ENCODE peak calls at places on chromosomes 12 and 14, in nine cellular contexts. One of them, this sample, is unnamed.

GRCh38 chr12:71046215-71046614 is 111.6 kb downstream of the TSPAN8 start:
- DNase-seq in ovary: no peak
- DNase-seq in IMR-90: peak; percentile 2
- DNase-seq in right lobe of liver: no peak
- DNase-seq in esophagus squamous epithelium: no peak
- DNase-seq in spleen: no peak
- DNase-seq in A549: peak; percentile 20
- DNase-seq in HepG2: no peak
- DNase-seq in suprapubic skin: no peak
- DNase-seq in this sample: no peak

GRCh38 chr14:28608438-28608837 is 158.1 kb upstream of the FOXG1 start:
- DNase-seq in ovary: no peak
- DNase-seq in HepG2: no peak
- DNase-seq in spleen: no peak
- DNase-seq in A549: no peak
- DNase-seq in IMR-90: no peak
- DNase-seq in esophagus squamous epithelium: no peak
- DNase-seq in suprapubic skin: no peak
- DNase-seq in right lobe of liver: no peak
- DNase-seq in this sample: no peak

GRCh38 chr12:19382111-19382526 is 57.2 kb upstream of the AEBP2 start:
- DNase-seq in suprapubic skin: peak; percentile 23
- DNase-seq in right lobe of liver: no peak
- DNase-seq in A549: peak; percentile 88
- DNase-seq in esophagus squamous epithelium: no peak
- DNase-seq in HepG2: peak; percentile 9
- DNase-seq in IMR-90: peak; percentile 93
- DNase-seq in spleen: peak; percentile 32
- DNase-seq in ovary: no peak
- DNase-seq in this sample: no peak

GRCh38 chr12:3117628-3118027 is 40.4 kb downstream of the TSPAN9 start:
- DNase-seq in HepG2: no peak
- DNase-seq in IMR-90: peak; percentile 93
- DNase-seq in ovary: no peak
- DNase-seq in esophagus squamous epithelium: no peak
- DNase-seq in right lobe of liver: no peak
- DNase-seq in suprapubic skin: no peak
- DNase-seq in A549: no peak
- DNase-seq in spleen: no peak
- DNase-seq in this sample: no peak

GRCh38 chr12:9047105-9047504 is 57.8 kb downstream of the KLRG1 start:
- DNase-seq in IMR-90: no peak
- DNase-seq in right lobe of liver: no peak
- DNase-seq in ovary: no peak
- DNase-seq in A549: no peak
- DNase-seq in spleen: no peak
- DNase-seq in suprapubic skin: no peak
- DNase-seq in HepG2: no peak
- DNase-seq in esophagus squamous epithelium: no peak
- DNase-seq in this sample: no peak

GRCh38 chr12:49413796-49414195 is 46.5 kb downstream of the SPATS2 start:
- DNase-seq in IMR-90: peak; percentile 25
- DNase-seq in suprapubic skin: no peak
- DNase-seq in A549: no peak
- DNase-seq in HepG2: no peak
- DNase-seq in spleen: no peak
- DNase-seq in esophagus squamous epithelium: no peak
- DNase-seq in ovary: no peak
- DNase-seq in right lobe of liver: no peak
- DNase-seq in this sample: no peak

GRCh38 chr14:54194501-54194900 is 202.3 kb upstream of the CDKN3 start:
- DNase-seq in right lobe of liver: no peak
- DNase-seq in ovary: no peak
- DNase-seq in HepG2: no peak
- DNase-seq in suprapubic skin: no peak
- DNase-seq in IMR-90: no peak
- DNase-seq in esophagus squamous epithelium: no peak
- DNase-seq in spleen: no peak
- DNase-seq in A549: no peak
- DNase-seq in this sample: no peak

GRCh38 chr14:54686219-54686870 is 119.4 kb downstream of the SAMD4A start:
- DNase-seq in right lobe of liver: no peak
- DNase-seq in A549: peak; percentile 23
- DNase-seq in HepG2: no peak
- DNase-seq in esophagus squamous epithelium: no peak
- DNase-seq in suprapubic skin: no peak
- DNase-seq in ovary: peak; percentile 58
- DNase-seq in IMR-90: peak; percentile 91
- DNase-seq in spleen: no peak
- DNase-seq in this sample: peak; percentile 50

GRCh38 chr12:65656904-65657351 is 167.4 kb upstream of the HMGA2 start:
- DNase-seq in suprapubic skin: no peak
- DNase-seq in right lobe of liver: no peak
- DNase-seq in spleen: no peak
- DNase-seq in A549: peak; percentile 66
- DNase-seq in IMR-90: peak; percentile 99
- DNase-seq in HepG2: no peak
- DNase-seq in ovary: no peak
- DNase-seq in esophagus squamous epithelium: no peak
- DNase-seq in this sample: no peak

GRCh38 chr12:65327207-65328076 is 49.0 kb downstream of the MSRB3 start:
- DNase-seq in HepG2: peak; percentile 97
- DNase-seq in right lobe of liver: no peak
- DNase-seq in A549: no peak
- DNase-seq in spleen: no peak
- DNase-seq in suprapubic skin: no peak
- DNase-seq in IMR-90: peak; percentile 91
- DNase-seq in ovary: peak; percentile 28
- DNase-seq in esophagus squamous epithelium: no peak
- DNase-seq in this sample: peak; percentile 50

GRCh38 chr12:101939856-101940265 is 62.5 kb downstream of the DRAM1 start:
- DNase-seq in ovary: peak; percentile 36
- DNase-seq in IMR-90: peak; percentile 83
- DNase-seq in A549: peak; percentile 71
- DNase-seq in esophagus squamous epithelium: no peak
- DNase-seq in suprapubic skin: no peak
- DNase-seq in HepG2: peak; percentile 60
- DNase-seq in right lobe of liver: peak; percentile 51
- DNase-seq in spleen: no peak
- DNase-seq in this sample: peak; percentile 23

GRCh38 chr12:131487379-131488129 is 223.3 kb upstream of the SFSWAP start:
- DNase-seq in spleen: no peak
- DNase-seq in HepG2: no peak
- DNase-seq in right lobe of liver: no peak
- DNase-seq in suprapubic skin: no peak
- DNase-seq in IMR-90: no peak
- DNase-seq in ovary: peak; percentile 45
- DNase-seq in esophagus squamous epithelium: no peak
- DNase-seq in A549: peak; percentile 16
- DNase-seq in this sample: no peak

GRCh38 chr14:91417983-91418386 is 365 bp upstream of the CCDC88C start:
- DNase-seq in A549: peak; percentile 72
- DNase-seq in ovary: no peak
- DNase-seq in esophagus squamous epithelium: no peak
- DNase-seq in spleen: no peak
- DNase-seq in right lobe of liver: peak; percentile 59
- DNase-seq in HepG2: peak; percentile 39
- DNase-seq in suprapubic skin: no peak
- DNase-seq in IMR-90: no peak
- DNase-seq in this sample: no peak

GRCh38 chr14:77007975-77008421 is 20.5 kb downstream of the IRF2BPL start:
- DNase-seq in HepG2: no peak
- DNase-seq in right lobe of liver: peak; percentile 99
- DNase-seq in esophagus squamous epithelium: no peak
- DNase-seq in A549: no peak
- DNase-seq in ovary: no peak
- DNase-seq in IMR-90: no peak
- DNase-seq in suprapubic skin: no peak
- DNase-seq in spleen: no peak
- DNase-seq in this sample: no peak

GRCh38 chr12:27332407-27333310 is at the start of gene BMAL2:
- DNase-seq in ovary: peak; percentile 21
- DNase-seq in suprapubic skin: no peak
- DNase-seq in spleen: peak; percentile 83
- DNase-seq in HepG2: peak; percentile 20
- DNase-seq in IMR-90: peak; percentile 43
- DNase-seq in right lobe of liver: peak; percentile 55
- DNase-seq in esophagus squamous epithelium: no peak
- DNase-seq in A549: peak; percentile 29
- DNase-seq in this sample: no peak

GRCh38 chr12:121581681-121582439 is 1.0 kb upstream of the KDM2B start:
- DNase-seq in esophagus squamous epithelium: no peak
- DNase-seq in spleen: no peak
- DNase-seq in ovary: no peak
- DNase-seq in IMR-90: peak; percentile 50
- DNase-seq in A549: no peak
- DNase-seq in suprapubic skin: no peak
- DNase-seq in right lobe of liver: no peak
- DNase-seq in HepG2: no peak
- DNase-seq in this sample: no peak

GRCh38 chr14:104115691-104116543 is 22.5 kb upstream of the KIF26A start:
- DNase-seq in spleen: peak; percentile 42
- DNase-seq in IMR-90: no peak
- DNase-seq in esophagus squamous epithelium: no peak
- DNase-seq in A549: no peak
- DNase-seq in suprapubic skin: peak; percentile 79
- DNase-seq in HepG2: no peak
- DNase-seq in ovary: no peak
- DNase-seq in right lobe of liver: peak; percentile 37
- DNase-seq in this sample: no peak

GRCh38 chr14:41607966-41608663 is 1.4 kb downstream of the LRFN5 start:
- DNase-seq in HepG2: no peak
- DNase-seq in right lobe of liver: no peak
- DNase-seq in spleen: peak; percentile 58
- DNase-seq in ovary: no peak
- DNase-seq in suprapubic skin: peak; percentile 79
- DNase-seq in IMR-90: no peak
- DNase-seq in A549: no peak
- DNase-seq in esophagus squamous epithelium: no peak
- DNase-seq in this sample: no peak

DNA sequence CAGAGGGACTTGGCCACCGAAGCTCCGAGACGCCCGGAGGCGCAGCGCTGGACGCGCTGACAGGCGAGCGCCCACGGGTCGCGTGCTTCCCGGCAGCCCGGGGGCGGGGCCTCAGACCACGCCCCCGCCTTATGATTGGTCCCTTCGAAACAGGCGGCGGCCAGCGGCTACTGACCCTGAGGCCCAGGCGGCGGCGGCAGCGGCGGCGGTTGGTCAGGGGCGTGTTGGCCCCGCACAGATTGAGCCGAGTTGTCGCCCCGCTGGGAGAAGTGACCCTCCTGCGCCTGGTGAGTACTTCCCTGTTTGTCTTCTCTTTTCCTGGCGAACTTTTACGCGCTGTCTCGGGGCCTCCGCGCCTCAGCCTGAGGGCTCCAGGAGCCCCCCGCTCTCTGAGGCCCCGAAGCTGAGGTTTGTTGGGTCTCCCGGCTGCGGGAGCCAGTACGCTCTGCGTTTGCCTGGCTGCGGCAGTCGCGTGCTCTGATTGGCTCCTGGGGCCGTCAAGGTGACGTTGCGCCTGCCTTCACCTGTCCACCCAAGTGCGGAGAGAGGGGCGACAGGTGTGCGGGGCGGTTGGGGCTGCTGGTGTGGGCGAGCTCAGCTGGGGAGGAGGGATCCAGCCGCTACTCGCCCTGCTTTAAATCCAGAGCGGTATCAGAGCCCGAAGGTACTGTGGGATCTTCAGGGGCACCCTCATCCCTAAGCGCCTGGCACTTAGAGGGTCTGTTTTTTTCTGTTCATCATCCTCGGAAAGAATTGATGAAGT is at the start of gene GAS2L3:
- DNase-seq in right lobe of liver: peak; percentile 93
- DNase-seq in IMR-90: peak; percentile 79
- DNase-seq in ovary: peak; percentile 89
- DNase-seq in esophagus squamous epithelium: no peak
- DNase-seq in A549: peak; percentile 86
- DNase-seq in suprapubic skin: peak; percentile 90
- DNase-seq in HepG2: peak; percentile 83
- DNase-seq in spleen: peak; percentile 92
- DNase-seq in this sample: peak; percentile 83
- TF ChIP-seq POLR2A in right lobe of liver: peak; percentile 88
- TF ChIP-seq POLR2A in IMR-90: peak; percentile 59
- TF ChIP-seq POLR2A in ovary: peak; percentile 42
- TF ChIP-seq POLR2A in esophagus squamous epithelium: peak; percentile 46
- TF ChIP-seq POLR2A in A549: peak; percentile 58
- TF ChIP-seq POLR2A in suprapubic skin: no peak
- TF ChIP-seq POLR2A in HepG2: peak; percentile 77
- TF ChIP-seq POLR2A in spleen: peak; percentile 14
- TF ChIP-seq POLR2A in this sample: peak; percentile 95

GRCh38 chr14:61219673-61220072 is 61.5 kb downstream of the TMEM30B start:
- DNase-seq in spleen: no peak
- DNase-seq in suprapubic skin: no peak
- DNase-seq in right lobe of liver: no peak
- DNase-seq in IMR-90: peak; percentile 60
- DNase-seq in HepG2: no peak
- DNase-seq in A549: no peak
- DNase-seq in esophagus squamous epithelium: no peak
- DNase-seq in ovary: no peak
- DNase-seq in this sample: no peak
- H3K4me1 ChIP-seq in spleen: no peaks in the 10 kb centered on the region
- H3K4me1 ChIP-seq in suprapubic skin: peaks cover 6% of the 10 kb centered on the region
- H3K4me1 ChIP-seq in right lobe of liver: no peaks in the 10 kb centered on the region
- H3K4me1 ChIP-seq in IMR-90: peaks cover 26% of the 10 kb centered on the region
- H3K4me1 ChIP-seq in HepG2: no peaks in the 10 kb centered on the region
- H3K4me1 ChIP-seq in A549: no peaks in the 10 kb centered on the region
- H3K4me1 ChIP-seq in esophagus squamous epithelium: peaks cover 14% of the 10 kb centered on the region
- H3K4me1 ChIP-seq in ovary: peaks cover 2% of the 10 kb centered on the region
- H3K4me1 ChIP-seq in this sample: no peaks in the 10 kb centered on the region

GRCh38 chr14:35292051-35292769 is at the start of gene PSMA6:
- DNase-seq in suprapubic skin: peak; percentile 98
- DNase-seq in ovary: peak; percentile 98
- DNase-seq in IMR-90: peak; percentile 99
- DNase-seq in HepG2: peak; percentile 100
- DNase-seq in spleen: peak; percentile 100
- DNase-seq in esophagus squamous epithelium: peak; percentile 86
- DNase-seq in A549: peak; percentile 99
- DNase-seq in right lobe of liver: peak; percentile 99
- DNase-seq in this sample: peak; percentile 96
- TF ChIP-seq POLR2A in suprapubic skin: no peak
- TF ChIP-seq POLR2A in ovary: peak; percentile 54
- TF ChIP-seq POLR2A in IMR-90: peak; percentile 85
- TF ChIP-seq POLR2A in HepG2: peak; percentile 94
- TF ChIP-seq POLR2A in spleen: no peak
- TF ChIP-seq POLR2A in esophagus squamous epithelium: peak; percentile 33
- TF ChIP-seq POLR2A in A549: peak; percentile 34
- TF ChIP-seq POLR2A in right lobe of liver: peak; percentile 87
- TF ChIP-seq POLR2A in this sample: peak; percentile 75

DNA sequence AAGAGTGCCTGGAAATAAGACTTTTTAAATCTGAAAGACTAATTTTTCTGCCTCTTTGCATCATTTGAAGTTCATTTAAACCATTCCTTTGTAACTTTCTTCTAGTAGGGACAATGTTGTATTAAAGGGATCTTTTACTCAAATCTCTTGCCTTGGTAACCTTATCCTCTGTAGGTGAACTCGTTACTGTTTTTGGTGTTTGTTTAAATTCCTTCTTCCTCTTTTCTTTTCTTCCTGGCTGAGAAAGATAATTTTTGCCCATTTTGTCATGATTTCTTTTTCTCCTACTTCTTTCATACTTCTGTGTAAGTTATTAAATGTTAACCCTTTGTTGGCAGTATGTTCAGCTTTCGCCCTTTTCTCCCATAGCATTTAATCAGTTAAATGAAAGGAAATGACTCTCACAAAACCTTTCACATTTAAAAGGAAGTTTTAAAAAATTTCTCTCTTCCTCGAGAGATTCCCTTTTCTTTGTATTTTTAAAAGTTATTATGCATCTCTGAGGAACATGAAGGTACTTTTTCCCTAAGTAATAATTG is 10.3 kb downstream of the VEZT start:
- DNase-seq in A549: no peak
- DNase-seq in esophagus squamous epithelium: no peak
- DNase-seq in suprapubic skin: no peak
- DNase-seq in spleen: no peak
- DNase-seq in IMR-90: no peak
- DNase-seq in HepG2: no peak
- DNase-seq in right lobe of liver: no peak
- DNase-seq in ovary: no peak
- DNase-seq in this sample: no peak
- H3K4me1 ChIP-seq in A549: peaks cover 72% of the 10 kb centered on the region
- H3K4me1 ChIP-seq in esophagus squamous epithelium: peaks cover 70% of the 10 kb centered on the region
- H3K4me1 ChIP-seq in suprapubic skin: peaks cover 26% of the 10 kb centered on the region
- H3K4me1 ChIP-seq in spleen: peaks cover 44% of the 10 kb centered on the region
- H3K4me1 ChIP-seq in IMR-90: peaks cover 14% of the 10 kb centered on the region
- H3K4me1 ChIP-seq in HepG2: peaks cover 31% of the 10 kb centered on the region
- H3K4me1 ChIP-seq in right lobe of liver: no peaks in the 10 kb centered on the region
- H3K4me1 ChIP-seq in ovary: peaks cover 14% of the 10 kb centered on the region
- H3K4me1 ChIP-seq in this sample: peaks cover 65% of the 10 kb centered on the region

This sample was measured in tibial nerve.